ENCODE peak calls at places on chromosomes 2 and 18, in ten cellular contexts. S is sigmoid colon; X is esophagus muscularis mucosa; J is K562; W is adrenal gland; F is lower leg skin; R is SK-N-SH; D is spleen; N is CD8-positive, alpha-beta T cell; T is CD8-positive, alpha-beta memory T cell. A is an unnamed sample.

GRCh38 chr2:11753886-11754704 is 7.7 kb downstream of the LPIN1 start:
- DNase-seq in D (peak; percentile 85), W (peak; percentile 46), X (no peak), S (no peak), J (peak; percentile 54), N (peak; percentile 68), F (no peak), R (peak; percentile 77), T (peak; percentile 80), A (no peak)

GRCh38 chr2:159863761-159864160 is 65.8 kb upstream of the CD302 start:
- DNase-seq in X (no peak), S (no peak), N (no peak), J (no peak), T (no peak), F (no peak), R (no peak), D (no peak), W (no peak), A (no peak)

GRCh38 chr2:9739508-9739907 is 103.8 kb upstream of the TAF1B start:
- DNase-seq in R (no peak), N (peak; percentile 55), F (peak; percentile 49), T (peak; percentile 71), S (peak; percentile 83), X (no peak), W (peak; percentile 38), D (peak; percentile 86), J (no peak), A (no peak)

GRCh38 chr2:127647242-127648190 is 1.6 kb downstream of the GPR17 start:
- DNase-seq in S (peak; percentile 75), J (no peak), X (no peak), R (no peak), W (no peak), D (peak; percentile 72), N (no peak), F (no peak), T (peak; percentile 35), A (no peak)

GRCh38 chr2:78992451-78992806 is 33.1 kb upstream of the REG3G start:
- DNase-seq in F (no peak), N (no peak), T (no peak), R (peak; percentile 28), X (no peak), S (no peak), J (peak; percentile 10), D (no peak), W (peak; percentile 31), A (peak; percentile 53)

GRCh38 chr2:112690853-112691390 is 29.9 kb upstream of the NT5DC4 start:
- DNase-seq in N (peak; percentile 69), D (peak; percentile 90), S (peak; percentile 71), R (peak; percentile 73), W (peak; percentile 78), J (peak; percentile 77), T (peak; percentile 78), X (no peak), F (peak; percentile 53), A (peak; percentile 73)

GRCh38 chr2:101868525-101868924 is 123.2 kb upstream of the IL1R2 start:
- DNase-seq in N (no peak), X (no peak), T (no peak), J (no peak), R (no peak), W (no peak), S (no peak), F (no peak), D (no peak), A (no peak)

GRCh38 chr2:69200107-69200520 is 186.9 kb downstream of the GFPT1 start:
- DNase-seq in J (no peak), R (no peak), D (no peak), T (no peak), N (no peak), X (no peak), W (no peak), F (peak; percentile 83), S (peak; percentile 70), A (no peak)

GRCh38 chr2:60476206-60476946 is 77.1 kb downstream of the BCL11A start:
- DNase-seq in R (no peak), S (no peak), F (no peak), W (peak; percentile 58), J (no peak), N (no peak), D (no peak), T (no peak), X (no peak), A (no peak)

GRCh38 chr18:36947820-36948348 is 119.0 kb downstream of the KIAA1328 start:
- DNase-seq in X (no peak), N (no peak), S (no peak), R (no peak), J (no peak), D (no peak), W (no peak), T (no peak), F (no peak), A (no peak)

GRCh38 chr2:25405871-25406270 is 64.1 kb upstream of the DNMT3A start:
- DNase-seq in J (no peak), X (no peak), N (no peak), F (no peak), D (no peak), W (no peak), R (no peak), T (no peak), S (no peak), A (no peak)

GRCh38 chr2:187658952-187659525 is 104.8 kb upstream of the TFPI start:
- DNase-seq in R (peak; percentile 11), T (no peak), N (no peak), F (no peak), X (no peak), S (no peak), J (peak; percentile 41), W (no peak), D (no peak), A (peak; percentile 13)

GRCh38 chr2:41905597-41906324 is 142.1 kb upstream of the PKDCC start:
- DNase-seq in D (no peak), W (no peak), J (no peak), S (no peak), R (no peak), X (no peak), F (no peak), T (no peak), N (no peak), A (no peak)

DNA sequence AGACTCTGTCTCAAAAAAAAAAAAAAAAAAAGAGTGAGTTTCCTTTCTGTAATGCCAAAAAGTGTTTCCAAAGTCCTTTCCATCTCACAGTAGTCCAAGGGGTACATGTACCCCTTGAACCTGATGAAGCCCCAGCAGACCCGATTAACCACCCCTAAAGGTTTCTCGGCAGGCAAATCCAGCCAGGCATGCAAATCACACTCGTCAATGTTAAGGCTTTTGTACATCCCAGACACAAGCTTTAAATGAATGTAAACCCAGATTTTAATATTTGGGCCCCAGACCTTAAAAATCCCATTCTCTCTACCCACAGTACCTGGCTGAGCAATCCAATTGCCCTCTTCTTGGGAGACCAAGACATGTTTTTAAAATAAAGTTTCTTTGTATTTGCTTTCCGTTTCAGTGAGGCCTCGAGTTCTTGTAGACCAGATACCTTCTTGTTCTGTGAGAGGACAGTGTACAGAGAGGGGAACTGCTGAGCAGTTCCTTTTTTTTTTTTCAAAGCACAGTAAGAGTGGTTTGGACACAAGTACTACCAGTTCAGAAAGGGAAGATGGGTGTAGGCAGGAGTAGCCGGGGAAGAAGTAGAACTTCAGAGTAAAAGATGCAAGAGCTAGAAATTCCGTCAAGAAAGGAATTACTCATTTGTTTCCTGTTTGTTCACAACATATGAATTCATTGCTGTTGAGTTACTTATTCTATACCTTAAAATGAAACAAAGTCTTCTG is at the start of gene NLRC4:
- DNase-seq in T (no peak), F (no peak), N (no peak), W (no peak), J (no peak), D (no peak), R (no peak), S (no peak), X (no peak), A (no peak)
- H3K4me3 ChIP-seq in T (no peak within 1 kb of the TSS), F (no peak within 1 kb of the TSS), N (no peak within 1 kb of the TSS), W (no peak within 1 kb of the TSS), J (no peak within 1 kb of the TSS), D (no peak within 1 kb of the TSS), R (no peak within 1 kb of the TSS), S (no peak within 1 kb of the TSS), X (no peak within 1 kb of the TSS), A (no peak within 1 kb of the TSS)

GRCh38 chr18:51025512-51025911 is 4.5 kb upstream of the SMAD4 start:
- DNase-seq in N (no peak), X (no peak), D (no peak), T (no peak), S (no peak), F (no peak), J (no peak), W (no peak), R (no peak), A (no peak)

GRCh38 chr18:51029378-51029693 is 677 bp upstream of the SMAD4 start:
- DNase-seq in X (no peak), N (no peak), W (no peak), T (no peak), J (no peak), R (no peak), F (no peak), D (no peak), S (no peak), A (no peak)

GRCh38 chr18:51029694-51030536 is at the start of gene SMAD4:
- DNase-seq in F (peak; percentile 96), N (peak; percentile 99), X (peak; percentile 99), J (peak; percentile 94), T (peak; percentile 98), D (peak; percentile 99), R (peak; percentile 98), W (peak; percentile 98), S (peak; percentile 98), A (peak; percentile 93)

GRCh38 chr18:51030537-51031258 is 685 bp downstream of the SMAD4 start:
- DNase-seq in T (peak; percentile 79), X (peak; percentile 93), W (peak; percentile 67), J (peak; percentile 66), F (peak; percentile 41), R (peak; percentile 90), N (peak; percentile 68), D (peak; percentile 95), S (peak; percentile 85), A (peak; percentile 65)

GRCh38 chr18:51028201-51028805 is 1.7 kb upstream of the SMAD4 start:
- DNase-seq in T (no peak), N (no peak), W (no peak), S (no peak), J (peak; percentile 55), F (no peak), X (no peak), D (no peak), R (no peak), A (peak; percentile 23)
- H3K4me3 ChIP-seq in T (no peak overlapping the region), N (no peak overlapping the region), W (no peak overlapping the region), S (no peak overlapping the region), J (no peak overlapping the region), F (no peak overlapping the region), X (no peak overlapping the region), D (no peak overlapping the region), R (peak overlapping the region; percentile 77), A (no peak overlapping the region)

GRCh38 chr2:26994975-26995374 is 24.5 kb downstream of the MAPRE3 start:
- DNase-seq in R (no peak), J (no peak), T (no peak), D (no peak), W (no peak), X (no peak), F (no peak), S (no peak), N (no peak), A (no peak)
- H3K4me3 ChIP-seq in R (no peak overlapping the region), J (no peak overlapping the region), T (no peak overlapping the region), D (no peak overlapping the region), W (no peak overlapping the region), X (no peak overlapping the region), F (no peak overlapping the region), S (no peak overlapping the region), N (no peak overlapping the region), A (no peak overlapping the region)

GRCh38 chr18:31042391-31043181 is at the start of gene DSC3:
- DNase-seq in X (no peak), R (peak; percentile 36), J (no peak), N (no peak), D (peak; percentile 69), T (no peak), F (peak; percentile 74), W (no peak), S (no peak), A (peak; percentile 43)
- H3K4me3 ChIP-seq in X (peak within 1 kb of the TSS; percentile 24), R (no peak within 1 kb of the TSS), J (no peak within 1 kb of the TSS), N (no peak within 1 kb of the TSS), D (no peak within 1 kb of the TSS), T (no peak within 1 kb of the TSS), F (peak within 1 kb of the TSS; percentile 46), W (no peak within 1 kb of the TSS), S (peak within 1 kb of the TSS; percentile 2), A (peak within 1 kb of the TSS; percentile 44)

A was measured in Caco-2.